ENCODE peak calls at places on chromosomes 12 and 14, in eight cellular contexts. Z is pancreas, O is Panc1, D is ascending aorta, W is RWPE2, I is upper lobe of right lung, T is HepG2, U is transverse colon. M is an unnamed sample. For H3K4me1, the result is how much of the 10 kb centered on the place peaks cover.

GRCh38 chr14:75877292-75877691 is 104.5 kb downstream of the TGFB3 start:
- DNase-seq in Z (peak), O (no peak), D (no peak), W (no peak), I (no peak), T (no peak), U (no peak), M (no peak)

GRCh38 chr12:3789838-3790237 is 36.9 kb upstream of the CRACR2A start:
- DNase-seq in Z (no peak), O (no peak), D (no peak), W (no peak), I (no peak), T (no peak), U (no peak), M (no peak)

GRCh38 chr12:6631549-6631961 is 4.2 kb downstream of the LPAR5 start:
- DNase-seq in Z (no peak), O (no peak), D (no peak), W (no peak), I (no peak), T (no peak), U (peak), M (no peak)

GRCh38 chr12:64450711-64451486 is 1.0 kb upstream of the TBK1 start:
- DNase-seq in Z (no peak), O (no peak), D (no peak), W (no peak), I (no peak), T (peak), U (no peak), M (no peak)

GRCh38 chr14:55711171-55711811 is 131.3 kb downstream of the KTN1 start:
- DNase-seq in Z (no peak), O (no peak), D (no peak), W (no peak), I (no peak), T (no peak), U (no peak), M (no peak)

GRCh38 chr14:71130491-71131179 is 223.4 kb downstream of the PCNX1 start:
- DNase-seq in Z (no peak), O (no peak), D (no peak), W (no peak), I (no peak), T (no peak), U (no peak), M (no peak)

GRCh38 chr12:130227641-130228040 is 65.4 kb downstream of the FZD10 start:
- DNase-seq in Z (no peak), O (no peak), D (no peak), W (no peak), I (no peak), T (no peak), U (no peak), M (no peak)

GRCh38 chr12:120110550-120111501 is 5.7 kb downstream of the RAB35 start:
- DNase-seq in Z (peak), O (no peak), D (peak), W (no peak), I (peak), T (no peak), U (peak), M (no peak)

GRCh38 chr12:75890660-75891059 is 140.9 kb downstream of the PHLDA1 start:
- DNase-seq in Z (no peak), O (no peak), D (no peak), W (no peak), I (no peak), T (no peak), U (no peak), M (no peak)

GRCh38 chr14:102192840-102193502 is 53.3 kb downstream of the WDR20 start:
- DNase-seq in Z (no peak), O (no peak), D (no peak), W (no peak), I (no peak), T (no peak), U (no peak), M (no peak)

GRCh38 chr12:6769681-6770080 is 2.6 kb upstream of the LAG3 start:
- DNase-seq in Z (no peak), O (no peak), D (no peak), W (no peak), I (no peak), T (no peak), U (no peak), M (no peak)

GRCh38 chr14:22450266-22450665 is 138.8 kb downstream of the DAD1 start:
- DNase-seq in Z (no peak), O (no peak), D (no peak), W (no peak), I (no peak), T (no peak), U (no peak), M (no peak)

GRCh38 chr14:75150150-75150549 is 23.3 kb upstream of the NEK9 start:
- DNase-seq in Z (no peak), O (no peak), D (no peak), W (no peak), I (no peak), T (no peak), U (no peak), M (no peak)

GRCh38 chr14:90850487-90850886 is 34.3 kb upstream of the TTC7B start:
- DNase-seq in Z (no peak), O (peak), D (no peak), W (peak), I (no peak), T (peak), U (no peak), M (no peak)

GRCh38 chr12:76266797-76267196 is 81.4 kb downstream of the BBS10 start:
- DNase-seq in Z (no peak), O (no peak), D (no peak), W (no peak), I (peak), T (no peak), U (no peak), M (no peak)

GRCh38 chr14:67620217-67620789 is 583 bp downstream of the ARG2 start:
- DNase-seq in Z (peak), O (no peak), D (peak), W (no peak), I (no peak), T (no peak), U (peak), M (peak)

GRCh38 chr12:57754411-57755193 is at the start of gene MARCHF9:
- DNase-seq in Z (peak), O (no peak), D (peak), W (peak), I (peak), T (no peak), U (peak), M (peak)

GRCh38 chr12:109445224-109445623 is 31.9 kb downstream of the KCTD10 start:
- DNase-seq in Z (no peak), O (no peak), D (no peak), W (no peak), I (no peak), T (no peak), U (no peak), M (no peak)

GRCh38 chr12:32305163-32305562 is 94.2 kb upstream of the FGD4 start:
- DNase-seq in Z (no peak), O (no peak), D (no peak), W (no peak), I (no peak), T (peak), U (no peak), M (no peak)

GRCh38 chr12:132277374-132277801 is 52.0 kb downstream of the GALNT9 start:
- DNase-seq in Z (no peak), O (no peak), D (no peak), W (no peak), I (no peak), T (no peak), U (no peak), M (no peak)

GRCh38 chr14:102390064-102390463 is 27.3 kb downstream of the TECPR2 start:
- DNase-seq in Z (no peak), O (no peak), D (no peak), W (no peak), I (no peak), T (peak), U (no peak), M (no peak)

GRCh38 chr12:53643232-53643992 is 17.2 kb upstream of the ATF7 start:
- DNase-seq in Z (no peak), O (no peak), D (no peak), W (no peak), I (no peak), T (no peak), U (no peak), M (no peak)

GRCh38 chr12:104320627-104321024 is 17.1 kb downstream of the EID3 start:
- DNase-seq in Z (no peak), O (no peak), D (no peak), W (no peak), I (no peak), T (no peak), U (no peak), M (no peak)

GRCh38 chr14:81208489-81208888 is 12.3 kb downstream of the GTF2A1 start:
- DNase-seq in Z (peak), O (no peak), D (no peak), W (no peak), I (peak), T (no peak), U (no peak), M (no peak)

GRCh38 chr12:130920119-130920703 is 33.5 kb upstream of the ADGRD1 start:
- DNase-seq in Z (no peak), O (no peak), D (no peak), W (no peak), I (no peak), T (peak), U (no peak), M (no peak)

GRCh38 chr12:75783093-75783877 is 248.3 kb downstream of the PHLDA1 start:
- DNase-seq in Z (no peak), O (no peak), D (no peak), W (no peak), I (no peak), T (no peak), U (no peak), M (no peak)

GRCh38 chr12:123533672-123534643 is at the start of gene RILPL1:
- DNase-seq in Z (peak), O (no peak), D (peak), W (no peak), I (peak), T (peak), U (peak), M (peak)

GRCh38 chr12:68074294-68075027 is 85.1 kb downstream of the IFNG start:
- DNase-seq in Z (no peak), O (no peak), D (no peak), W (no peak), I (no peak), T (no peak), U (no peak), M (no peak)

GRCh38 chr12:93205361-93205760 is 172.4 kb upstream of the NUDT4 start:
- DNase-seq in Z (no peak), O (no peak), D (no peak), W (no peak), I (no peak), T (no peak), U (no peak), M (no peak)

GRCh38 chr12:13126494-13126893 is 23.0 kb upstream of the GSG1 start:
- DNase-seq in Z (no peak), O (no peak), D (no peak), W (no peak), I (no peak), T (no peak), U (no peak), M (no peak)

GRCh38 chr14:103702095-103702494 is 13.2 kb downstream of the XRCC3 start:
- DNase-seq in Z (no peak), O (no peak), D (no peak), W (no peak), I (no peak), T (no peak), U (no peak), M (no peak)

GRCh38 chr14:103700753-103701490 is 14.3 kb downstream of the XRCC3 start:
- DNase-seq in Z (no peak), O (no peak), D (no peak), W (no peak), I (no peak), T (no peak), U (peak), M (no peak)

GRCh38 chr14:103703433-103704385 is 11.5 kb downstream of the XRCC3 start:
- DNase-seq in Z (no peak), O (no peak), D (no peak), W (no peak), I (no peak), T (no peak), U (no peak), M (no peak)

GRCh38 chr14:103704708-103705107 is 10.5 kb downstream of the XRCC3 start:
- DNase-seq in Z (no peak), O (no peak), D (no peak), W (no peak), I (no peak), T (no peak), U (no peak), M (no peak)

GRCh38 chr14:103702497-103703432 is 12.5 kb downstream of the XRCC3 start:
- DNase-seq in Z (no peak), O (no peak), D (no peak), W (no peak), I (no peak), T (no peak), U (no peak), M (no peak)
- H3K4me1 ChIP-seq in Z (under half), O (under half), D (under half), W (under half), I (under half), T (under half), U (under half), M (under half)

GRCh38 chr12:110696283-110696682 is 7.4 kb upstream of the HVCN1 start:
- DNase-seq in Z (no peak), O (no peak), D (no peak), W (no peak), I (no peak), T (no peak), U (no peak), M (no peak)

GRCh38 chr12:110702081-110702480 is 13.2 kb upstream of the HVCN1 start:
- DNase-seq in Z (no peak), O (no peak), D (no peak), W (no peak), I (no peak), T (no peak), U (no peak), M (no peak)

GRCh38 chr12:110698171-110698902 is 9.4 kb upstream of the HVCN1 start:
- DNase-seq in Z (peak), O (peak), D (peak), W (no peak), I (peak), T (peak), U (peak), M (peak)

GRCh38 chr12:110704231-110704630 is 15.3 kb upstream of the HVCN1 start:
- DNase-seq in Z (no peak), O (no peak), D (no peak), W (no peak), I (no peak), T (no peak), U (no peak), M (no peak)

DNA sequence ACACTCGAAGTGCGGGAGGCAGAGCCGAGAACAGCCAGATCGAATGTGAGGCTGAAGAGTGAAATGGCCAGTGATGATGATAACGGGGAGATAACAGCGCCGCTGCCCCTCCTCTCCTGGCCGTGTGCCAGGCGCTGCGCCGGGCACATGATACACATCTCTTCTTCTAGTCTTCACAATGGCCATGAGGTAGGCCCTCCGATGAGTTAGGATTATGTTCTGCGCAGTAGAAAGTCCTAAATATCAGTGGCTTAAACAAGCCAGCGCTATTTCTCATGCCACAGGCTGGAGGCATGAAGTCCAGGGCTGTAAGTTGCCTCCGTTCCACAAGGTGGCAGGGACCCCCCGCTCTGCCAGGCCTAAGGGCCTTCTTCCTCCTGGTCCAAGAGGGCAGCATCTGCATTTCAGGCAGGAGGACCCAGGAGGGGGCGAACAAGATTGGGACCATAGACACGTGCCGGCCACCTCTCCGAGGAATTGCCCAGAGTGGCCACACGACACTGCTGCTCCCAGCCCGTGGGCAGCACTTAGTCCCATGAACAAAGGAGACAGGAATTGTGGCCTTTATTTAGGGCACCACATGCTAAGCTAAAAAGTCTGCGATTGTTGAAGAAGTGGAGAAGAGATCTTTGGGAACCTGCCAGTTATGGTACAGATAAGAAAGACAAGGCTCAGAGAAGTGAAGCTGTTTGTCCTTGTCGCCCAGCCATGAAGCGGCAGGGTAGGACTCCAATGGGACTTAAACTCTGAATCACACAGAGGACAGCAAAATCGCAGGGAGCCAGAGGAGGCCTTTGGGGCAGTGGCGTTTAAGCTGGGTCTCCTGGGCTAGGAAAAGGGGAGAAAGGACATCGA is 10.9 kb upstream of the HVCN1 start:
- DNase-seq in Z (no peak), O (no peak), D (no peak), W (no peak), I (no peak), T (peak), U (no peak), M (no peak)
- TF ChIP-seq CTCF in Z (no peak), O (peak), D (no peak), W (no peak), I (no peak), T (peak), U (no peak), M (no peak)

DNA sequence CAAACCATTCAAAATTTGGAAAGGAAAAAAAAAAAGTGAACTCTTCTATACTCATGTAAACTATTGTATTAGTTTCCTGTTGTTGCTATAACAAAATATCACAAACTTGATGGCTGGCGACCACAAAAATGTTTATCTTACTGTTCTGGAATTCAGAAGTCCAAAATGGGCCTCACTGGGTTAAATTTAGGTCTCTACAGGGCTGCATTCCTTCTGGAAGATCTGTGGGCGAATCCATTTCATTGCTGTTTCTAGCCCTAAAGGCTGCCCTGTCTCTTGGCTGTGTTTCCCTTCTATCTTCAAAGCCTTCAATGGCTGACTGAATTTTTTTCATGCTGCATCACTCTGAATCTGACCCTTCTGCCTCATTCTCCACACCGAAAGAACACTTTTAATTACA is 105.1 kb upstream of the NAV3 start:
- DNase-seq in Z (no peak), O (no peak), D (no peak), W (no peak), I (no peak), T (no peak), U (no peak), M (no peak)
- H3K27ac ChIP-seq in Z (no peak), O (no peak), D (no peak), W (no peak), I (no peak), T (no peak), U (no peak), M (no peak)

GRCh38 chr12:106332536-106332935 is 25.0 kb upstream of the POLR3B start:
- DNase-seq in Z (no peak), O (no peak), D (no peak), W (no peak), I (no peak), T (no peak), U (no peak), M (no peak)
- H3K4me1 ChIP-seq in Z (under half), O (under half), D (under half), W (under half), I (under half), T (under half), U (under half), M (under half)

GRCh38 chr12:16674885-16675284 is 68.9 kb upstream of the LMO3 start:
- DNase-seq in Z (no peak), O (no peak), D (no peak), W (no peak), I (no peak), T (no peak), U (no peak), M (no peak)
- TF ChIP-seq CTCF in Z (no peak), O (no peak), D (no peak), W (no peak), I (no peak), T (no peak), U (no peak), M (no peak)

GRCh38 chr12:121190523-121191031 is 19.4 kb upstream of the P2RX4 start:
- DNase-seq in Z (no peak), O (no peak), D (no peak), W (no peak), I (no peak), T (no peak), U (no peak), M (no peak)

GRCh38 chr12:121189887-121190155 is 20.1 kb upstream of the P2RX4 start:
- DNase-seq in Z (no peak), O (no peak), D (no peak), W (no peak), I (no peak), T (no peak), U (no peak), M (no peak)

GRCh38 chr12:121187501-121187900 is 22.4 kb upstream of the P2RX4 start:
- DNase-seq in Z (no peak), O (no peak), D (no peak), W (no peak), I (no peak), T (no peak), U (no peak), M (no peak)

GRCh38 chr12:121188227-121188626 is 21.7 kb upstream of the P2RX4 start:
- DNase-seq in Z (no peak), O (no peak), D (no peak), W (no peak), I (no peak), T (no peak), U (no peak), M (no peak)

GRCh38 chr12:121189061-121189886 is 20.7 kb upstream of the P2RX4 start:
- DNase-seq in Z (no peak), O (no peak), D (no peak), W (no peak), I (no peak), T (no peak), U (no peak), M (no peak)
- H3K27ac ChIP-seq in Z (no peak), O (no peak), D (no peak), W (peak), I (no peak), T (no peak), U (no peak), M (no peak)

DNA sequence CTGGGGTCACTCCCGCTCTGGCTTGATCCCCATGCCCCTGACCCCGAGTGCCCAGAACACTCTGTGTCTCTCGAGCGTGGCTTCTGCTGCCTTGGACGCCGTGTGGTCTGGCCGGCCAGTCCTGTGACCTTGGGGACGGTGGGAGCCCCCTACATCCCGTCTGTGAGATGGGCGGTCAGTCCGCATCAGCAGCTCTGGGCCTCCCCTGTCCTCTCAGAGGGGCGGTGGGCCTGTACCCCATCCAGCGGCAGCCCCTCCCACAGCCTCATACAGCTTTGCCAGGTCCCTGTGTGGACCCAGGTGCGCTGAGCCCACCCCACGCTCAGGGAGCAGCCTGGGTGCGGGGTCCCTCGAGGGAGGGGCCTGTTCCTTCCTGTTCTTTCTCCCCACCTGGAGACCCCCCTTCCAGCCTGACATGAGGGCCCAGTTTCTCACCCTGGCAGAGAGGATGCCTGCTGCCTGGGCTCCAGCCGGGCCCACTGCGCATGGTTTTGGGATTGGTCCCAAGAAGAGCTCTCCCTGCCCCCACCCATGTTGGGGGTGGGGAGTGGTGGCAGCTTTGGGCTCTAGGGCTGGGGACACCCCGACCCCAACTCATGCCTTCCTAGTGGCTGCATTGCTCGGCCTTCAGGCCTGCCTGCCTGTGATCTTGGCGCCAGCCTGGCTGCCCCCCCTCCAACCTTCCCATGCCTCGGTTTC is 1.5 kb downstream of the MTA1 start:
- DNase-seq in Z (no peak), O (no peak), D (no peak), W (peak), I (peak), T (no peak), U (no peak), M (no peak)
- H3K4me1 ChIP-seq in Z (under half), O (under half), D (under half), W (under half), I (under half), T (under half), U (under half), M (under half)

GRCh38 chr12:30515351-30515750 is 180.3 kb downstream of the IPO8 start:
- DNase-seq in Z (no peak), O (no peak), D (no peak), W (no peak), I (no peak), T (peak), U (no peak), M (no peak)
- TF ChIP-seq CTCF in Z (no peak), O (peak), D (no peak), W (peak), I (peak), T (peak), U (no peak), M (no peak)

M was measured in uterus.